ENCODE peak calls at places on chromosomes 5 and 9, in ten cellular contexts. M is hepatocyte, H is psoas muscle, G is sigmoid colon, E is HFFc6, Z is AG09309, U is GM12865, N is fibroblast of the aortic adventitia, B is DND-41, X is WERI-Rb-1. W is an unnamed sample.

GRCh38 chr5:669111-669841 is 23.9 kb downstream of the TPPP start:
- DNase-seq in M (peak; percentile 43), H (peak; percentile 75), G (peak; percentile 76), E (no peak), Z (no peak), U (no peak), N (no peak), B (no peak), X (peak; percentile 68), W (no peak)

GRCh38 chr5:82334085-82334680 is 56.0 kb upstream of the RPS23 start:
- DNase-seq in M (no peak), H (no peak), G (no peak), E (no peak), Z (no peak), U (no peak), N (peak; percentile 64), B (no peak), X (no peak), W (no peak)

GRCh38 chr5:147336871-147337270 is 102.0 kb downstream of the STK32A start:
- DNase-seq in M (no peak), H (no peak), G (no peak), E (no peak), Z (no peak), U (no peak), N (no peak), B (no peak), X (no peak), W (no peak)

GRCh38 chr5:93053825-93054224 is 527.2 kb downstream of the NR2F1-AS1 start:
- DNase-seq in M (no peak), H (no peak), G (no peak), E (no peak), Z (no peak), U (no peak), N (peak; percentile 31), B (no peak), X (no peak), W (no peak)

GRCh38 chr9:16023466-16023865 is 470.6 kb downstream of the CCDC171 start:
- DNase-seq in M (no peak), H (no peak), G (no peak), E (peak; percentile 76), Z (no peak), U (no peak), N (peak; percentile 63), B (no peak), X (no peak), W (no peak)

GRCh38 chr5:16886366-16886736 is 49.7 kb downstream of the MYO10 start:
- DNase-seq in M (no peak), H (no peak), G (no peak), E (peak; percentile 60), Z (peak; percentile 93), U (no peak), N (peak; percentile 97), B (no peak), X (no peak), W (no peak)

GRCh38 chr5:160602744-160603143 is 181.1 kb downstream of the PTTG1 start:
- DNase-seq in M (no peak), H (no peak), G (no peak), E (no peak), Z (no peak), U (no peak), N (no peak), B (no peak), X (no peak), W (no peak)

GRCh38 chr9:77455312-77455927 is 192.7 kb downstream of the GNA14 start:
- DNase-seq in M (peak; percentile 36), H (no peak), G (no peak), E (peak; percentile 25), Z (no peak), U (peak; percentile 58), N (no peak), B (peak; percentile 45), X (peak; percentile 89), W (no peak)

GRCh38 chr9:32550046-32550608 is 2.0 kb upstream of the SMIM27 start:
- DNase-seq in M (peak; percentile 46), H (no peak), G (no peak), E (peak; percentile 21), Z (no peak), U (no peak), N (peak; percentile 43), B (no peak), X (no peak), W (no peak)

GRCh38 chr5:96189987-96190386 is 228.3 kb upstream of the ELL2 start:
- DNase-seq in M (no peak), H (no peak), G (no peak), E (no peak), Z (no peak), U (no peak), N (no peak), B (no peak), X (no peak), W (no peak)

GRCh38 chr5:154815684-154816247 is 34.6 kb downstream of the FAXDC2 start:
- DNase-seq in M (no peak), H (no peak), G (no peak), E (no peak), Z (no peak), U (no peak), N (no peak), B (no peak), X (no peak), W (no peak)

GRCh38 chr5:56405116-56405515 is 172.0 kb upstream of the ANKRD55 start:
- DNase-seq in M (no peak), H (no peak), G (no peak), E (no peak), Z (no peak), U (no peak), N (no peak), B (no peak), X (peak; percentile 79), W (no peak)

GRCh38 chr5:153903321-153903720 is 135.4 kb downstream of the FAM114A2 start:
- DNase-seq in M (no peak), H (no peak), G (no peak), E (no peak), Z (no peak), U (no peak), N (no peak), B (no peak), X (no peak), W (no peak)

GRCh38 chr5:162209005-162209605 is 141.5 kb downstream of the GABRG2 start:
- DNase-seq in M (peak; percentile 76), H (no peak), G (no peak), E (no peak), Z (no peak), U (peak; percentile 77), N (no peak), B (peak; percentile 38), X (peak; percentile 59), W (peak; percentile 48)

GRCh38 chr5:132268698-132269551 is 11.4 kb downstream of the PDLIM4 start:
- DNase-seq in M (no peak), H (no peak), G (no peak), E (peak; percentile 71), Z (no peak), U (peak; percentile 68), N (peak; percentile 60), B (no peak), X (peak; percentile 92), W (no peak)

GRCh38 chr5:128035689-128036088 is 47.9 kb upstream of the SLC12A2 start:
- DNase-seq in M (no peak), H (no peak), G (no peak), E (no peak), Z (no peak), U (no peak), N (no peak), B (no peak), X (peak; percentile 79), W (no peak)

GRCh38 chr9:88110026-88110425 is 28.2 kb downstream of the SPATA31C2 start:
- DNase-seq in M (no peak), H (no peak), G (no peak), E (no peak), Z (no peak), U (no peak), N (no peak), B (no peak), X (no peak), W (no peak)
- TF ChIP-seq CTCF in M (no peak), H (no peak), G (no peak), E (no peak), Z (no peak), U (no peak), N (no peak), B (no peak), X (no peak), W (no peak)

GRCh38 chr5:129361441-129362025 is 98.6 kb upstream of the ADAMTS19 start:
- DNase-seq in M (peak; percentile 44), H (no peak), G (no peak), E (no peak), Z (no peak), U (peak; percentile 9), N (peak; percentile 10), B (no peak), X (no peak), W (no peak)
- TF ChIP-seq CTCF in M (peak; percentile 54), H (no peak), G (no peak), E (peak; percentile 61), Z (peak; percentile 14), U (peak; percentile 28), N (peak; percentile 8), B (peak; percentile 42), X (peak; percentile 25), W (peak; percentile 67)

GRCh38 chr9:131407717-131408195 is 13.9 kb downstream of the PRRC2B start:
- DNase-seq in M (no peak), H (no peak), G (peak; percentile 80), E (no peak), Z (no peak), U (no peak), N (peak; percentile 59), B (no peak), X (peak; percentile 69), W (no peak)
- TF ChIP-seq CTCF in M (peak; percentile 15), H (peak; percentile 25), G (peak; percentile 26), E (peak; percentile 46), Z (no peak), U (no peak), N (peak; percentile 62), B (no peak), X (peak; percentile 57), W (peak; percentile 41)

GRCh38 chr5:134131578-134132350 is 17.3 kb downstream of the TCF7 start:
- DNase-seq in M (no peak), H (peak; percentile 34), G (no peak), E (no peak), Z (no peak), U (no peak), N (no peak), B (no peak), X (no peak), W (no peak)

GRCh38 chr5:134131165-134131564 is 16.7 kb downstream of the TCF7 start:
- DNase-seq in M (no peak), H (peak; percentile 24), G (no peak), E (no peak), Z (no peak), U (no peak), N (no peak), B (no peak), X (no peak), W (no peak)

GRCh38 chr5:134133995-134134541 is 19.6 kb downstream of the TCF7 start:
- DNase-seq in M (no peak), H (peak; percentile 44), G (peak; percentile 61), E (no peak), Z (no peak), U (no peak), N (no peak), B (no peak), X (no peak), W (no peak)

GRCh38 chr5:134133213-134133994 is 18.9 kb downstream of the TCF7 start:
- DNase-seq in M (no peak), H (peak; percentile 43), G (peak; percentile 50), E (no peak), Z (no peak), U (no peak), N (no peak), B (no peak), X (no peak), W (no peak)

GRCh38 chr5:134132372-134133212 is 18.1 kb downstream of the TCF7 start:
- DNase-seq in M (no peak), H (peak; percentile 43), G (peak; percentile 37), E (no peak), Z (no peak), U (peak; percentile 96), N (no peak), B (peak; percentile 82), X (no peak), W (no peak)
- TF ChIP-seq CTCF in M (no peak), H (no peak), G (no peak), E (peak; percentile 23), Z (no peak), U (peak; percentile 70), N (no peak), B (peak; percentile 37), X (no peak), W (no peak)

W was measured in progenitor cell of endocrine pancreas.